ENCODE peak calls at places on chromosomes 13 and 19, in four cellular contexts. One of them, this sample, is unnamed.

GRCh38 chr19:41299755-41300089 is 10.2 kb upstream of the CCDC97 start:
- DNase-seq in ACHN: no peak
- DNase-seq in GM12865: no peak
- DNase-seq in T-helper 2 cell treated with Interferon-gamma antibody and Interleukin-4, amounts not matched to agents 5 μg/mL and 100 μg/mL, for 36 hours: no peak
- DNase-seq in this sample: peak; percentile 92

GRCh38 chr13:75236774-75237173 is 245.2 kb downstream of the TBC1D4 start:
- DNase-seq in ACHN: no peak
- DNase-seq in GM12865: no peak
- DNase-seq in T-helper 2 cell treated with Interferon-gamma antibody and Interleukin-4, amounts not matched to agents 5 μg/mL and 100 μg/mL, for 36 hours: no peak
- DNase-seq in this sample: no peak

GRCh38 chr19:29687244-29687896 is 22.1 kb downstream of the PLEKHF1 start:
- DNase-seq in GM12865: no peak
- DNase-seq in T-helper 2 cell treated with Interferon-gamma antibody and Interleukin-4, amounts not matched to agents 5 μg/mL and 100 μg/mL, for 36 hours: peak; percentile 69
- DNase-seq in ACHN: peak; percentile 29
- DNase-seq in this sample: peak; percentile 98

GRCh38 chr13:44299544-44299943 is 74.1 kb upstream of the SERP2 start:
- DNase-seq in T-helper 2 cell treated with Interferon-gamma antibody and Interleukin-4, amounts not matched to agents 5 μg/mL and 100 μg/mL, for 36 hours: no peak
- DNase-seq in GM12865: no peak
- DNase-seq in ACHN: no peak
- DNase-seq in this sample: no peak

GRCh38 chr19:5450482-5450881 is 4.7 kb upstream of the ZNRF4 start:
- DNase-seq in T-helper 2 cell treated with Interferon-gamma antibody and Interleukin-4, amounts not matched to agents 5 μg/mL and 100 μg/mL, for 36 hours: no peak
- DNase-seq in GM12865: no peak
- DNase-seq in ACHN: no peak
- DNase-seq in this sample: no peak

GRCh38 chr13:42660367-42660965 is 86.5 kb downstream of the TNFSF11 start:
- DNase-seq in T-helper 2 cell treated with Interferon-gamma antibody and Interleukin-4, amounts not matched to agents 5 μg/mL and 100 μg/mL, for 36 hours: no peak
- DNase-seq in GM12865: no peak
- DNase-seq in ACHN: no peak
- DNase-seq in this sample: peak; percentile 27

GRCh38 chr13:40445557-40445990 is 220.9 kb downstream of the FOXO1 start:
- DNase-seq in GM12865: peak; percentile 99
- DNase-seq in T-helper 2 cell treated with Interferon-gamma antibody and Interleukin-4, amounts not matched to agents 5 μg/mL and 100 μg/mL, for 36 hours: no peak
- DNase-seq in ACHN: peak; percentile 83
- DNase-seq in this sample: no peak

GRCh38 chr19:17889609-17890214 is 18.0 kb downstream of the SLC5A5 start:
- DNase-seq in ACHN: peak; percentile 46
- DNase-seq in T-helper 2 cell treated with Interferon-gamma antibody and Interleukin-4, amounts not matched to agents 5 μg/mL and 100 μg/mL, for 36 hours: no peak
- DNase-seq in GM12865: no peak
- DNase-seq in this sample: peak; percentile 37

GRCh38 chr19:51514866-51515481 is 13.4 kb upstream of the SIGLEC12 start:
- DNase-seq in GM12865: peak; percentile 72
- DNase-seq in T-helper 2 cell treated with Interferon-gamma antibody and Interleukin-4, amounts not matched to agents 5 μg/mL and 100 μg/mL, for 36 hours: peak; percentile 26
- DNase-seq in ACHN: peak; percentile 53
- DNase-seq in this sample: peak; percentile 48

GRCh38 chr13:44188257-44188656 is 185.4 kb upstream of the SERP2 start:
- DNase-seq in T-helper 2 cell treated with Interferon-gamma antibody and Interleukin-4, amounts not matched to agents 5 μg/mL and 100 μg/mL, for 36 hours: no peak
- DNase-seq in ACHN: peak; percentile 42
- DNase-seq in GM12865: no peak
- DNase-seq in this sample: peak; percentile 75

GRCh38 chr19:57515218-57515617 is 11.9 kb upstream of the ZNF549 start:
- DNase-seq in GM12865: no peak
- DNase-seq in T-helper 2 cell treated with Interferon-gamma antibody and Interleukin-4, amounts not matched to agents 5 μg/mL and 100 μg/mL, for 36 hours: no peak
- DNase-seq in ACHN: no peak
- DNase-seq in this sample: no peak

GRCh38 chr13:100544866-100545683 is 43.5 kb downstream of the GGACT start:
- DNase-seq in T-helper 2 cell treated with Interferon-gamma antibody and Interleukin-4, amounts not matched to agents 5 μg/mL and 100 μg/mL, for 36 hours: no peak
- DNase-seq in GM12865: no peak
- DNase-seq in ACHN: no peak
- DNase-seq in this sample: no peak

GRCh38 chr19:11070123-11070522 is 19.1 kb upstream of the LDLR start:
- DNase-seq in ACHN: no peak
- DNase-seq in T-helper 2 cell treated with Interferon-gamma antibody and Interleukin-4, amounts not matched to agents 5 μg/mL and 100 μg/mL, for 36 hours: no peak
- DNase-seq in GM12865: no peak
- DNase-seq in this sample: no peak

GRCh38 chr19:2043269-2043641 is 7.8 kb downstream of the MKNK2 start:
- DNase-seq in GM12865: peak; percentile 21
- DNase-seq in T-helper 2 cell treated with Interferon-gamma antibody and Interleukin-4, amounts not matched to agents 5 μg/mL and 100 μg/mL, for 36 hours: peak; percentile 4
- DNase-seq in ACHN: no peak
- DNase-seq in this sample: no peak

GRCh38 chr13:79749985-79750551 is 269.1 kb downstream of the NDFIP2 start:
- DNase-seq in GM12865: no peak
- DNase-seq in T-helper 2 cell treated with Interferon-gamma antibody and Interleukin-4, amounts not matched to agents 5 μg/mL and 100 μg/mL, for 36 hours: no peak
- DNase-seq in ACHN: peak; percentile 94
- DNase-seq in this sample: peak; percentile 97

GRCh38 chr19:46461537-46461936 is 9.8 kb downstream of the PNMA8A start:
- DNase-seq in GM12865: no peak
- DNase-seq in ACHN: no peak
- DNase-seq in T-helper 2 cell treated with Interferon-gamma antibody and Interleukin-4, amounts not matched to agents 5 μg/mL and 100 μg/mL, for 36 hours: no peak
- DNase-seq in this sample: no peak

GRCh38 chr13:45595968-45596367 is 19.6 kb downstream of the ERICH6B start:
- DNase-seq in T-helper 2 cell treated with Interferon-gamma antibody and Interleukin-4, amounts not matched to agents 5 μg/mL and 100 μg/mL, for 36 hours: no peak
- DNase-seq in ACHN: no peak
- DNase-seq in GM12865: no peak
- DNase-seq in this sample: no peak

GRCh38 chr13:40982772-40983171 is 36.3 kb downstream of the ELF1 start:
- DNase-seq in ACHN: no peak
- DNase-seq in T-helper 2 cell treated with Interferon-gamma antibody and Interleukin-4, amounts not matched to agents 5 μg/mL and 100 μg/mL, for 36 hours: peak; percentile 69
- DNase-seq in GM12865: peak; percentile 93
- DNase-seq in this sample: peak; percentile 52

GRCh38 chr19:19570561-19570960 is 32.5 kb downstream of the CILP2 start:
- DNase-seq in GM12865: no peak
- DNase-seq in T-helper 2 cell treated with Interferon-gamma antibody and Interleukin-4, amounts not matched to agents 5 μg/mL and 100 μg/mL, for 36 hours: no peak
- DNase-seq in ACHN: no peak
- DNase-seq in this sample: no peak

GRCh38 chr13:54513254-54513653 is 1484.6 kb downstream of the OLFM4 start:
- DNase-seq in ACHN: no peak
- DNase-seq in GM12865: no peak
- DNase-seq in T-helper 2 cell treated with Interferon-gamma antibody and Interleukin-4, amounts not matched to agents 5 μg/mL and 100 μg/mL, for 36 hours: no peak
- DNase-seq in this sample: no peak

GRCh38 chr19:29831041-29831548 is 19.3 kb downstream of the CCNE1 start:
- DNase-seq in T-helper 2 cell treated with Interferon-gamma antibody and Interleukin-4, amounts not matched to agents 5 μg/mL and 100 μg/mL, for 36 hours: peak; percentile 62
- DNase-seq in GM12865: peak; percentile 71
- DNase-seq in ACHN: no peak
- DNase-seq in this sample: no peak

GRCh38 chr19:15317392-15318011 is 14.8 kb downstream of the BRD4 start:
- DNase-seq in T-helper 2 cell treated with Interferon-gamma antibody and Interleukin-4, amounts not matched to agents 5 μg/mL and 100 μg/mL, for 36 hours: no peak
- DNase-seq in GM12865: no peak
- DNase-seq in ACHN: no peak
- DNase-seq in this sample: peak; percentile 80

GRCh38 chr13:60043262-60043661 is 120.5 kb downstream of the DIAPH3 start:
- DNase-seq in ACHN: no peak
- DNase-seq in T-helper 2 cell treated with Interferon-gamma antibody and Interleukin-4, amounts not matched to agents 5 μg/mL and 100 μg/mL, for 36 hours: no peak
- DNase-seq in GM12865: no peak
- DNase-seq in this sample: peak; percentile 4

GRCh38 chr13:28679628-28680027 is 20.7 kb downstream of the POMP start:
- DNase-seq in T-helper 2 cell treated with Interferon-gamma antibody and Interleukin-4, amounts not matched to agents 5 μg/mL and 100 μg/mL, for 36 hours: no peak
- DNase-seq in ACHN: peak; percentile 29
- DNase-seq in GM12865: no peak
- DNase-seq in this sample: peak; percentile 31

GRCh38 chr19:16262618-16263017 is 62.0 kb upstream of the KLF2 start:
- DNase-seq in ACHN: no peak
- DNase-seq in T-helper 2 cell treated with Interferon-gamma antibody and Interleukin-4, amounts not matched to agents 5 μg/mL and 100 μg/mL, for 36 hours: no peak
- DNase-seq in GM12865: no peak
- DNase-seq in this sample: no peak

GRCh38 chr19:10363789-10364281 is 16.5 kb downstream of the TYK2 start:
- DNase-seq in T-helper 2 cell treated with Interferon-gamma antibody and Interleukin-4, amounts not matched to agents 5 μg/mL and 100 μg/mL, for 36 hours: no peak
- DNase-seq in ACHN: peak; percentile 47
- DNase-seq in GM12865: no peak
- DNase-seq in this sample: no peak

GRCh38 chr13:49869514-49869913 is 66.6 kb downstream of the SPRYD7 start:
- DNase-seq in T-helper 2 cell treated with Interferon-gamma antibody and Interleukin-4, amounts not matched to agents 5 μg/mL and 100 μg/mL, for 36 hours: no peak
- DNase-seq in GM12865: no peak
- DNase-seq in ACHN: no peak
- DNase-seq in this sample: peak; percentile 36

GRCh38 chr19:46173886-46174475 is 25.9 kb downstream of the IGFL2 start:
- DNase-seq in T-helper 2 cell treated with Interferon-gamma antibody and Interleukin-4, amounts not matched to agents 5 μg/mL and 100 μg/mL, for 36 hours: no peak
- DNase-seq in GM12865: no peak
- DNase-seq in ACHN: no peak
- DNase-seq in this sample: no peak

GRCh38 chr13:36788276-36788675 is 30.7 kb upstream of the RFXAP start:
- DNase-seq in T-helper 2 cell treated with Interferon-gamma antibody and Interleukin-4, amounts not matched to agents 5 μg/mL and 100 μg/mL, for 36 hours: no peak
- DNase-seq in ACHN: no peak
- DNase-seq in GM12865: no peak
- DNase-seq in this sample: peak; percentile 47

GRCh38 chr13:27133889-27134288 is 37.7 kb downstream of the USP12 start:
- DNase-seq in ACHN: no peak
- DNase-seq in T-helper 2 cell treated with Interferon-gamma antibody and Interleukin-4, amounts not matched to agents 5 μg/mL and 100 μg/mL, for 36 hours: no peak
- DNase-seq in GM12865: no peak
- DNase-seq in this sample: no peak

GRCh38 chr19:39430675-39431593 is 4.8 kb downstream of the RPS16 start:
- DNase-seq in GM12865: peak; percentile 86
- DNase-seq in ACHN: peak; percentile 96
- DNase-seq in T-helper 2 cell treated with Interferon-gamma antibody and Interleukin-4, amounts not matched to agents 5 μg/mL and 100 μg/mL, for 36 hours: peak; percentile 76
- DNase-seq in this sample: peak; percentile 100

GRCh38 chr19:34298891-34299510 is 44.6 kb downstream of the GARRE1 start:
- DNase-seq in T-helper 2 cell treated with Interferon-gamma antibody and Interleukin-4, amounts not matched to agents 5 μg/mL and 100 μg/mL, for 36 hours: no peak
- DNase-seq in ACHN: no peak
- DNase-seq in GM12865: no peak
- DNase-seq in this sample: no peak

GRCh38 chr13:91627952-91628739 is 229.7 kb downstream of the GPC5 start:
- DNase-seq in GM12865: no peak
- DNase-seq in T-helper 2 cell treated with Interferon-gamma antibody and Interleukin-4, amounts not matched to agents 5 μg/mL and 100 μg/mL, for 36 hours: no peak
- DNase-seq in ACHN: no peak
- DNase-seq in this sample: no peak

GRCh38 chr19:55389386-55390317 is 3.9 kb downstream of the RPL28 start:
- DNase-seq in ACHN: no peak
- DNase-seq in GM12865: no peak
- DNase-seq in T-helper 2 cell treated with Interferon-gamma antibody and Interleukin-4, amounts not matched to agents 5 μg/mL and 100 μg/mL, for 36 hours: no peak
- DNase-seq in this sample: no peak

GRCh38 chr19:10193666-10194499 is 870 bp downstream of the DNMT1 start:
- DNase-seq in T-helper 2 cell treated with Interferon-gamma antibody and Interleukin-4, amounts not matched to agents 5 μg/mL and 100 μg/mL, for 36 hours: no peak
- DNase-seq in GM12865: peak; percentile 24
- DNase-seq in ACHN: peak; percentile 62
- DNase-seq in this sample: peak; percentile 76

GRCh38 chr19:1119475-1120217 is 15.9 kb downstream of the GPX4 start:
- DNase-seq in ACHN: no peak
- DNase-seq in T-helper 2 cell treated with Interferon-gamma antibody and Interleukin-4, amounts not matched to agents 5 μg/mL and 100 μg/mL, for 36 hours: no peak
- DNase-seq in GM12865: no peak
- DNase-seq in this sample: no peak